ENCODE peak calls at places on chromosomes 12 and 14, in nine cellular contexts. V is occipital lobe, W is T-cell, Y is vagina, X is upper lobe of right lung, S is LoVo, J is IMR-90, T is cardiac fibroblast, Q is T-helper 9 cell. U is an unnamed sample.

GRCh38 chr14:82180057-82180620 is 646.5 kb upstream of the SEL1L start:
- DNase-seq in Q (no peak), X (no peak), J (no peak), W (no peak), T (no peak), Y (no peak), S (no peak), V (no peak), U (no peak)

GRCh38 chr14:88227693-88228092 is 95.4 kb downstream of the KCNK10 start:
- DNase-seq in W (no peak), J (no peak), X (no peak), Y (no peak), V (no peak), S (no peak), Q (no peak), T (no peak), U (no peak)

GRCh38 chr14:23789696-23790095 is 153.5 kb downstream of the DHRS2 start:
- DNase-seq in S (no peak), T (no peak), X (no peak), Q (no peak), W (no peak), Y (no peak), J (no peak), V (no peak), U (no peak)

GRCh38 chr14:100239200-100239839 is 376 bp downstream of the YY1 start:
- DNase-seq in Q (peak), J (no peak), V (no peak), X (peak), W (no peak), Y (no peak), S (no peak), T (no peak), U (peak)

GRCh38 chr14:92794547-92794941 is 439 bp downstream of the GOLGA5 start:
- DNase-seq in W (no peak), Q (peak), V (no peak), J (peak), S (no peak), Y (peak), X (no peak), T (peak), U (no peak)

GRCh38 chr14:41830679-41831078 is 224.0 kb downstream of the LRFN5 start:
- DNase-seq in J (peak), Q (no peak), V (no peak), S (no peak), X (no peak), Y (peak), W (no peak), T (peak), U (no peak)

GRCh38 chr14:38605193-38606114 is 349.6 kb upstream of the CLEC14A start:
- DNase-seq in Y (no peak), W (no peak), J (no peak), T (peak), X (no peak), V (no peak), S (no peak), Q (no peak), U (no peak)

GRCh38 chr12:67792185-67792584 is 143.6 kb downstream of the DYRK2 start:
- DNase-seq in T (no peak), S (no peak), Y (no peak), V (no peak), W (no peak), X (no peak), Q (no peak), J (no peak), U (no peak)

GRCh38 chr12:47903151-47903611 is 1.6 kb downstream of the VDR start:
- DNase-seq in W (no peak), Y (no peak), T (peak), J (peak), S (peak), V (no peak), X (no peak), Q (no peak), U (no peak)

GRCh38 chr12:122227341-122227740 is 1.5 kb upstream of the DIABLO start:
- DNase-seq in Y (no peak), T (no peak), X (no peak), S (no peak), W (peak), J (no peak), V (no peak), Q (peak), U (no peak)

GRCh38 chr12:65876898-65877721 is 52.8 kb downstream of the HMGA2 start:
- DNase-seq in T (peak), Y (no peak), Q (no peak), X (no peak), S (no peak), J (no peak), W (no peak), V (no peak), U (no peak)

GRCh38 chr12:30286345-30286926 is 409.2 kb downstream of the IPO8 start:
- DNase-seq in Y (no peak), W (no peak), V (no peak), J (peak), T (peak), S (peak), Q (no peak), X (no peak), U (no peak)

GRCh38 chr12:91590991-91591987 is 408.7 kb upstream of the DCN start:
- DNase-seq in T (no peak), Q (no peak), X (no peak), J (no peak), V (no peak), Y (no peak), S (no peak), W (no peak), U (no peak)

GRCh38 chr14:99995700-99996356 is 69.4 kb upstream of the EVL start:
- DNase-seq in J (peak), W (peak), X (no peak), V (no peak), S (peak), Q (peak), T (peak), Y (no peak), U (peak)

GRCh38 chr12:13044859-13045384 is 741 bp downstream of the FAM234B start:
- DNase-seq in J (no peak), W (no peak), Y (no peak), S (no peak), T (peak), Q (no peak), V (no peak), X (no peak), U (no peak)

GRCh38 chr12:53004178-53004577 is 2.1 kb upstream of the EIF4B start:
- DNase-seq in Q (no peak), V (no peak), W (no peak), T (peak), X (no peak), S (peak), Y (no peak), J (no peak), U (no peak)

GRCh38 chr12:80053048-80053790 is 46.1 kb upstream of the OTOGL start:
- DNase-seq in J (peak), X (no peak), T (peak), S (no peak), V (peak), Q (no peak), W (no peak), Y (no peak), U (no peak)

GRCh38 chr12:64669270-64669842 is 59.1 kb downstream of the RASSF3 start:
- DNase-seq in Y (no peak), W (peak), V (no peak), X (peak), Q (no peak), J (peak), S (no peak), T (no peak), U (no peak)

GRCh38 chr12:25254271-25254880 is 3.6 kb upstream of the KRAS start:
- DNase-seq in T (no peak), J (peak), X (no peak), S (no peak), W (no peak), Q (no peak), V (no peak), Y (no peak), U (no peak)

GRCh38 chr14:95507701-95508103 is 8.7 kb downstream of the SYNE3 start:
- DNase-seq in W (no peak), X (no peak), T (peak), J (peak), S (peak), V (no peak), Q (no peak), Y (no peak), U (no peak)

GRCh38 chr14:77478796-77479195 is 19.8 kb downstream of the ISM2 start:
- DNase-seq in Q (no peak), Y (no peak), T (no peak), X (no peak), S (no peak), W (no peak), J (no peak), V (no peak), U (no peak)

GRCh38 chr14:91354221-91354916 is 63.3 kb downstream of the CCDC88C start:
- DNase-seq in J (no peak), X (no peak), S (no peak), V (no peak), Q (no peak), Y (no peak), W (no peak), T (peak), U (no peak)

U was measured in stimulated activated CD4-positive, alpha-beta T cell treated with anti-CD3 and anti-CD28 coated beads, Interleukin-1b, Interleukin-23, amount 100 ng/mL, for 4 hours.